ENCODE peak calls at places on chromosomes 1 and 21, in five cellular contexts. T is neural crest cell, E is A549, D is NAMALWA, Q is GM12878. P is an unnamed sample.
A peak's percentile ranks its signal among the peaks of the same experiment; 100 is the strongest.

GRCh38 chr1:33562563-33562962 is 90.1 kb downstream of the ZSCAN20 start:
- DNase-seq in T (no peak), D (no peak), Q (no peak), E (no peak), P (no peak)

GRCh38 chr1:226452981-226453380 is 45.1 kb upstream of the PARP1 start:
- DNase-seq in Q (no peak), D (no peak), T (no peak), E (no peak), P (no peak)

GRCh38 chr1:231541842-231542241 is 13.4 kb downstream of the TSNAX start:
- DNase-seq in E (no peak), D (no peak), Q (no peak), T (no peak), P (no peak)

GRCh38 chr1:24695202-24695974 is 49.9 kb upstream of the CLIC4 start:
- DNase-seq in Q (no peak), E (no peak), T (no peak), D (no peak), P (no peak)

GRCh38 chr1:100353988-100354387 is 1.7 kb downstream of the CDC14A start:
- DNase-seq in E (peak; percentile 11), T (no peak), D (peak; percentile 15), Q (no peak), P (no peak)

GRCh38 chr1:42767510-42767924 is 468 bp downstream of the C1orf50 start:
- DNase-seq in E (no peak), Q (no peak), T (no peak), D (no peak), P (no peak)

GRCh38 chr1:155188268-155188667 is 14.6 kb downstream of the TRIM46 start:
- DNase-seq in Q (no peak), T (no peak), E (no peak), D (no peak), P (peak; percentile 32)

GRCh38 chr1:155897746-155898145 is 13.4 kb downstream of the RIT1 start:
- DNase-seq in T (no peak), E (no peak), D (no peak), Q (no peak), P (no peak)

GRCh38 chr1:221150996-221151395 is 271.8 kb downstream of the HLX start:
- DNase-seq in E (no peak), D (no peak), T (no peak), Q (no peak), P (no peak)

GRCh38 chr1:63674238-63674864 is 81.1 kb downstream of the PGM1 start:
- DNase-seq in Q (no peak), D (peak; percentile 70), E (peak; percentile 84), T (peak; percentile 67), P (no peak)

GRCh38 chr1:30437059-30437576 is 286.3 kb downstream of the MATN1 start:
- DNase-seq in D (no peak), Q (no peak), T (no peak), E (no peak), P (no peak)

GRCh38 chr1:66747500-66747899 is 4.8 kb upstream of the DYNLT5 start:
- DNase-seq in E (no peak), D (no peak), T (no peak), Q (no peak), P (no peak)

GRCh38 chr1:31885851-31886250 is 52.3 kb downstream of the PTP4A2 start:
- DNase-seq in Q (no peak), D (no peak), E (no peak), T (no peak), P (no peak)

GRCh38 chr1:245475116-245475515 is 320.3 kb downstream of the KIF26B start:
- DNase-seq in Q (no peak), T (no peak), E (no peak), D (no peak), P (no peak)

GRCh38 chr1:53619811-53620619 is 118.9 kb downstream of the GLIS1 start:
- DNase-seq in D (no peak), Q (no peak), T (no peak), E (no peak), P (peak; percentile 19)

GRCh38 chr1:153534933-153535663 is 693 bp downstream of the S100A6 start:
- DNase-seq in T (no peak), D (no peak), E (peak; percentile 74), Q (no peak), P (no peak)

GRCh38 chr1:223393275-223394214 is at the start of gene CCDC185:
- DNase-seq in Q (no peak), D (no peak), E (no peak), T (no peak), P (no peak)

GRCh38 chr1:55400560-55400959 is 185.4 kb upstream of the USP24 start:
- DNase-seq in D (no peak), T (no peak), Q (no peak), E (no peak), P (no peak)

GRCh38 chr1:93078935-93079654 is at the start of gene MTF2:
- DNase-seq in D (peak; percentile 96), T (peak; percentile 98), E (peak; percentile 96), Q (peak; percentile 84), P (peak; percentile 91)

GRCh38 chr1:157584503-157584902 is 13.4 kb downstream of the FCRL4 start:
- DNase-seq in T (no peak), E (no peak), D (no peak), Q (no peak), P (no peak)

GRCh38 chr21:46146856-46147255 is 8.5 kb downstream of the FTCD start:
- DNase-seq in T (no peak), E (no peak), D (no peak), Q (no peak), P (no peak)

GRCh38 chr1:116255933-116256649 is 117.0 kb upstream of the ATP1A1 start:
- DNase-seq in E (no peak), T (no peak), Q (no peak), D (no peak), P (no peak)

GRCh38 chr1:28123461-28123961 is 35.1 kb upstream of the EYA3 start:
- DNase-seq in Q (no peak), E (peak; percentile 62), D (no peak), T (no peak), P (no peak)

GRCh38 chr1:50985094-50985493 is 15.0 kb downstream of the CDKN2C start:
- DNase-seq in Q (no peak), D (no peak), E (no peak), T (no peak), P (no peak)

GRCh38 chr1:165257969-165258459 is 98.5 kb downstream of the LMX1A start:
- DNase-seq in Q (peak; percentile 9), E (peak; percentile 65), D (peak; percentile 77), T (peak; percentile 50), P (no peak)

GRCh38 chr1:147822292-147822691 is 61.9 kb upstream of the GJA5 start:
- DNase-seq in D (no peak), T (no peak), E (no peak), Q (no peak), P (no peak)

P was measured in RWPE2.